ENCODE peak calls at places on chromosomes 3 and 15, in five cellular contexts. One of them, this sample, is unnamed.

GRCh38 chr3:46907960-46908293 is 30.4 kb downstream of the PTH1R start:
- DNase-seq in thoracic aorta: no peak
- DNase-seq in neural progenitor cell: no peak
- DNase-seq in lung: no peak
- DNase-seq in brain microvascular endothelial cell: no peak
- DNase-seq in this sample: no peak

GRCh38 chr3:39590776-39591175 is 123.3 kb downstream of the MOBP start:
- DNase-seq in thoracic aorta: no peak
- DNase-seq in neural progenitor cell: no peak
- DNase-seq in lung: no peak
- DNase-seq in brain microvascular endothelial cell: no peak
- DNase-seq in this sample: no peak

GRCh38 chr15:22265056-22265945 is 185.0 kb downstream of the OR4M2 start:
- DNase-seq in thoracic aorta: no peak
- DNase-seq in neural progenitor cell: no peak
- DNase-seq in lung: no peak
- DNase-seq in brain microvascular endothelial cell: no peak
- DNase-seq in this sample: no peak

GRCh38 chr15:53974121-53974520 is 4.1 kb upstream of the UNC13C start:
- DNase-seq in thoracic aorta: no peak
- DNase-seq in neural progenitor cell: no peak
- DNase-seq in lung: no peak
- DNase-seq in brain microvascular endothelial cell: no peak
- DNase-seq in this sample: no peak

GRCh38 chr3:107753494-107753893 is 230.7 kb downstream of the BBX start:
- DNase-seq in thoracic aorta: no peak
- DNase-seq in neural progenitor cell: peak; percentile 61
- DNase-seq in lung: no peak
- DNase-seq in brain microvascular endothelial cell: peak; percentile 51
- DNase-seq in this sample: no peak

GRCh38 chr3:174949523-174949922 is 90.4 kb downstream of the NAALADL2 start:
- DNase-seq in thoracic aorta: peak; percentile 9
- DNase-seq in neural progenitor cell: no peak
- DNase-seq in lung: no peak
- DNase-seq in brain microvascular endothelial cell: peak; percentile 95
- DNase-seq in this sample: peak; percentile 77

GRCh38 chr3:45026038-45026437 is at the start of gene CLEC3B:
- DNase-seq in thoracic aorta: no peak
- DNase-seq in neural progenitor cell: no peak
- DNase-seq in lung: peak; percentile 61
- DNase-seq in brain microvascular endothelial cell: peak; percentile 47
- DNase-seq in this sample: no peak

GRCh38 chr15:93428807-93429351 is 339.9 kb upstream of the RGMA start:
- DNase-seq in thoracic aorta: no peak
- DNase-seq in neural progenitor cell: no peak
- DNase-seq in lung: no peak
- DNase-seq in brain microvascular endothelial cell: no peak
- DNase-seq in this sample: no peak

GRCh38 chr15:51016615-51017014 is 78.1 kb downstream of the TNFAIP8L3 start:
- DNase-seq in thoracic aorta: no peak
- DNase-seq in neural progenitor cell: no peak
- DNase-seq in lung: no peak
- DNase-seq in brain microvascular endothelial cell: no peak
- DNase-seq in this sample: no peak

GRCh38 chr15:75921732-75922703 is 18.3 kb downstream of the FBXO22 start:
- DNase-seq in thoracic aorta: no peak
- DNase-seq in neural progenitor cell: peak; percentile 67
- DNase-seq in lung: peak; percentile 41
- DNase-seq in brain microvascular endothelial cell: peak; percentile 80
- DNase-seq in this sample: no peak

GRCh38 chr3:14467723-14468620 is 65.6 kb downstream of the SLC6A6 start:
- DNase-seq in thoracic aorta: no peak
- DNase-seq in neural progenitor cell: peak; percentile 59
- DNase-seq in lung: no peak
- DNase-seq in brain microvascular endothelial cell: peak; percentile 22
- DNase-seq in this sample: no peak

GRCh38 chr3:184145120-184145524 is 10.0 kb downstream of the EIF2B5 start:
- DNase-seq in thoracic aorta: no peak
- DNase-seq in neural progenitor cell: peak; percentile 65
- DNase-seq in lung: peak; percentile 55
- DNase-seq in brain microvascular endothelial cell: peak; percentile 24
- DNase-seq in this sample: no peak

DNA sequence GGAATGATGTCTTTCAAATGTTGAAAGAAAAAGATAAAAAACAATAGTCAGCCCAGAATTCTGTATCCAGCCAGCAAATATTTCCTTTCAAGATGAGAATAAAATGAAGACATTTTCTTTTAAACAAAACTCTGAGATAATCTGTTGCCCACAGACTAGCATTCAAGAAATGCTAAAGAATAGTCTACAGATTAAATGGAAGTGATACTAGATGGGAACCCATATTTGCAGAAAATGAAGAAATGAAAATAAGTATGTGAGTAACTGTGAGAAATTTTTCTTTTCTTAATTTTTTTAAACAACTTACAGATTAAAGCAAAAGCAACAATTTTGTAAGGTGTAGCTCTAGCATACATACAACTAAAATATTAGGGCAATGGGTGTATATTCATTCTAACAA is 469.8 kb downstream of the IGSF11 start:
- DNase-seq in thoracic aorta: no peak
- DNase-seq in neural progenitor cell: no peak
- DNase-seq in lung: no peak
- DNase-seq in brain microvascular endothelial cell: no peak
- DNase-seq in this sample: no peak
- H3K27ac ChIP-seq in thoracic aorta: no peak overlapping the region
- H3K27ac ChIP-seq in neural progenitor cell: no peak overlapping the region
- H3K27ac ChIP-seq in lung: no peak overlapping the region
- H3K27ac ChIP-seq in brain microvascular endothelial cell: no peak overlapping the region
- H3K27ac ChIP-seq in this sample: no peak overlapping the region

DNA sequence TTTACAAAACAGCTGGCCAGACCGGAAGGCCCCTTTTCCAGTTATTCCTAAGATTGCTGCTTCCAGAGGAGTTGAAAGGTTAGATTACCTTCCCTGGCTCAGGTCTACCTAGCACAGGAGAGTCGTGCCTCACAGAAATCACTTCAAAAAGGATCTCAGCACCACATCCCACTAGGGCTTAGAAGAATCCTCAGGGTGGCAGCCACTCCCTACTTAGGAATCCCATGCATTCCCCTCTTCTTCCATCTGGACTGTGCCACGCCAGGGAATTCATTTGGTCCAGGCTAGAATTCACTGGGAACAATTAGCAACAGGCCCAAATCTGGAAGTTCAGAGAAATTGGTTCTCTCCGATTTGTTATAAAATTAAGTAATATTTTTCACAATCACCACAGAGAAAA is 226.4 kb upstream of the IL12A start:
- DNase-seq in thoracic aorta: no peak
- DNase-seq in neural progenitor cell: peak; percentile 29
- DNase-seq in lung: no peak
- DNase-seq in brain microvascular endothelial cell: no peak
- DNase-seq in this sample: no peak
- H3K4me3 ChIP-seq in thoracic aorta: peak overlapping the region; percentile 91
- H3K4me3 ChIP-seq in neural progenitor cell: no peak overlapping the region
- H3K4me3 ChIP-seq in lung: peak overlapping the region; percentile 60
- H3K4me3 ChIP-seq in brain microvascular endothelial cell: no peak overlapping the region
- H3K4me3 ChIP-seq in this sample: peak overlapping the region; percentile 75

DNA sequence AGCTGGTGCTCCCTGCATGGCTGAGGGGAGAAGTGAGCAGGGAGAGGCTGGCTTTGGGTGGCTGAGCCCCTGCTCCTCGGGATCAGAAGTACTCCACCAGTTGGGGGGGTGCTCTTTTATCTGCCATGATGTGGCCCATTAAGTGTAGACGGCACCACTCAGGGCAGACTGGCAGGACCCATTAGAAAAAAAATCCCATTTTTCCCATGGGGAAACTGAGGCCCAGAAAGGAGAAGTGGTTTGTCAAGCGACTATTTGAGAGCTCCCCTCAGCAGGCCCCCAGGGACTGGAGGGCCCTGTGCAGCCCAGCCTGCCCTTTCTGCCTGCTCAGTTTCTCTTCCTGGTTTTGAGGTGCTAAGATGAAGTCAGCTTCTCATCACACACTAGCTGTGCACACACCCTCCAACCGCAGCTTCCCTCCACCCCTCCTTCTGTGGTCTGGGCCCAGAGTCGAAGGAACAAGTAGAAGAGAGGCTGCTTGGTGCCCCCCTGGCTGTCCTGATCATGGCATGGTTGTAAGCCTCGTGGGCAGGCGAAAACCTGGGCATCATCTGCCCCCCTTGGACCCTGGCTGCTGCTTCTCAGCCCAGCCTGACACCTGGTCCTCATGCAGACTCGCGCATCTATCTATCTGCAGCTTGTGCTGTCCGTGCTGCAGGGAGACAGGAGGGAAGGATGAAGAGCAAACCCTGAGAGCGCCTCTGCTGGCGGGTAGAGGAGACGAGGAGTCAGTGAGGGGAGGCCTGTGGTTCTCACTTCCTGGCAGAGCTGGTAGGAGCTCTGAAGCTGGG is 5.6 kb downstream of the CSK start:
- DNase-seq in thoracic aorta: no peak
- DNase-seq in neural progenitor cell: peak; percentile 80
- DNase-seq in lung: peak; percentile 78
- DNase-seq in brain microvascular endothelial cell: peak; percentile 86
- DNase-seq in this sample: peak; percentile 37
- H3K27ac ChIP-seq in thoracic aorta: peak overlapping the region; percentile 73
- H3K27ac ChIP-seq in neural progenitor cell: no peak overlapping the region
- H3K27ac ChIP-seq in lung: peak overlapping the region; percentile 14
- H3K27ac ChIP-seq in brain microvascular endothelial cell: peak overlapping the region; percentile 9
- H3K27ac ChIP-seq in this sample: peak overlapping the region; percentile 47

GRCh38 chr3:12807960-12808359 is 11.5 kb downstream of the CAND2 start:
- DNase-seq in thoracic aorta: no peak
- DNase-seq in neural progenitor cell: no peak
- DNase-seq in lung: no peak
- DNase-seq in brain microvascular endothelial cell: no peak
- DNase-seq in this sample: no peak

GRCh38 chr3:12809001-12809400 is 12.5 kb downstream of the CAND2 start:
- DNase-seq in thoracic aorta: no peak
- DNase-seq in neural progenitor cell: no peak
- DNase-seq in lung: no peak
- DNase-seq in brain microvascular endothelial cell: no peak
- DNase-seq in this sample: no peak

GRCh38 chr3:12808587-12808986 is 12.1 kb downstream of the CAND2 start:
- DNase-seq in thoracic aorta: no peak
- DNase-seq in neural progenitor cell: no peak
- DNase-seq in lung: no peak
- DNase-seq in brain microvascular endothelial cell: no peak
- DNase-seq in this sample: no peak

GRCh38 chr3:12810013-12810780 is 13.7 kb downstream of the CAND2 start:
- DNase-seq in thoracic aorta: peak; percentile 97
- DNase-seq in neural progenitor cell: peak; percentile 99
- DNase-seq in lung: peak; percentile 96
- DNase-seq in brain microvascular endothelial cell: peak; percentile 84
- DNase-seq in this sample: peak; percentile 66

GRCh38 chr3:12809435-12809834 is 13.0 kb downstream of the CAND2 start:
- DNase-seq in thoracic aorta: no peak
- DNase-seq in neural progenitor cell: no peak
- DNase-seq in lung: no peak
- DNase-seq in brain microvascular endothelial cell: no peak
- DNase-seq in this sample: no peak
- H3K4me3 ChIP-seq in thoracic aorta: peak overlapping the region; percentile 69
- H3K4me3 ChIP-seq in neural progenitor cell: peak overlapping the region; percentile 53
- H3K4me3 ChIP-seq in lung: no peak overlapping the region
- H3K4me3 ChIP-seq in brain microvascular endothelial cell: peak overlapping the region; percentile 58
- H3K4me3 ChIP-seq in this sample: no peak overlapping the region

GRCh38 chr15:90030376-90030775 is 29.3 kb downstream of the ZNF710 start:
- DNase-seq in thoracic aorta: no peak
- DNase-seq in neural progenitor cell: no peak
- DNase-seq in lung: no peak
- DNase-seq in brain microvascular endothelial cell: no peak
- DNase-seq in this sample: no peak

GRCh38 chr15:90033006-90033405 is 31.9 kb downstream of the ZNF710 start:
- DNase-seq in thoracic aorta: no peak
- DNase-seq in neural progenitor cell: no peak
- DNase-seq in lung: no peak
- DNase-seq in brain microvascular endothelial cell: no peak
- DNase-seq in this sample: no peak

GRCh38 chr15:90029024-90029423 is 27.9 kb downstream of the ZNF710 start:
- DNase-seq in thoracic aorta: no peak
- DNase-seq in neural progenitor cell: no peak
- DNase-seq in lung: no peak
- DNase-seq in brain microvascular endothelial cell: no peak
- DNase-seq in this sample: no peak

GRCh38 chr15:90033448-90033847 is 32.3 kb downstream of the ZNF710 start:
- DNase-seq in thoracic aorta: no peak
- DNase-seq in neural progenitor cell: no peak
- DNase-seq in lung: no peak
- DNase-seq in brain microvascular endothelial cell: no peak
- DNase-seq in this sample: no peak

DNA sequence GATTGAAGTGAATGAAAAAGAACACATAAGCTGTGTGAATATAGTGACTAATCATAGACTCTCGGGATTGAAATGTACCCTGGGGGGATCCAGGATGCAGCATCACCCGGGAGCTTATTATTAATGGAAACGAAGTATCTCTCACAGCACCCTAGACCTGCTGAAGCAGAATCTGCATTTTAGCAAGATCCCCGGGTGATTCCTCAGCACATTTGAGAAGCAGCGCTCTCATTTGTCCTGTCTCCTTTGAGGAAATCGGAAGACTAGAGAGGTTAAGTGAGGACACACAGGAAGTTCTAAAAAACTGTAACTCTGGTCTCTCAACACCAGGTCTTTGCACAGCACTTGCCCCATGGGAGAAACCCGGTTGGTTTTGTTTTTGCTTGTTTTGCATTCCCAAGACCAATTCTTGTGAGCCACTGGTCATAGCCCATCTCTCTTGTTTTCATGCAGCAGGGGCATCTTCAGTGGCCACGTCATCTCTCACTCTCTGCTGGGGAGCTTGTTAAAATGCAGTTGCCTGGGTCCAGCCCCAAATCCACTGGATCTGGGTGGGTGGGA is 30.2 kb downstream of the ZNF710 start:
- DNase-seq in thoracic aorta: no peak
- DNase-seq in neural progenitor cell: no peak
- DNase-seq in lung: no peak
- DNase-seq in brain microvascular endothelial cell: peak; percentile 38
- DNase-seq in this sample: no peak
- H3K27ac ChIP-seq in thoracic aorta: no peak overlapping the region
- H3K27ac ChIP-seq in neural progenitor cell: no peak overlapping the region
- H3K27ac ChIP-seq in lung: no peak overlapping the region
- H3K27ac ChIP-seq in brain microvascular endothelial cell: peak overlapping the region; percentile 46
- H3K27ac ChIP-seq in this sample: no peak overlapping the region

DNA sequence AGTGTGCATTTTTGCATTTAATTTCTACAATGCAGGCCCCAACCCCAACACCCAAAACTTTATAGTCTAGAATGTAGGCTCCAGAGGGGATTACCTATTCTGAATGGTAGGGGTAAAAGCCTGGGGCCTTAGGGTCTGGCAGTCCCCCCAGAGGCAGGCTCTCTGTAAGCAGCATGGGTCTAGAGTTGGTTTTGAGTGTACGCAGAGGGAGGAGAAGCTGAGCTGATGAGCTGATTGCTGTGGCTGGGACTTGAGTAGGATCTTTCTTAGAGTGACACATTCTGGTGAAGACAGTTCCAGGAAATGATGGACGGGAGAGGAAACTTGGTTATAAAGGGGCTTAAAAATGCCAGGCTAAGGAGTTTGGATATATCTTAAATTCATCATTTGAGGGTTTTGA is 2.1 kb downstream of the LPP start:
- DNase-seq in thoracic aorta: no peak
- DNase-seq in neural progenitor cell: no peak
- DNase-seq in lung: no peak
- DNase-seq in brain microvascular endothelial cell: no peak
- DNase-seq in this sample: no peak
- H3K4me3 ChIP-seq in thoracic aorta: peak overlapping the region; percentile 91
- H3K4me3 ChIP-seq in neural progenitor cell: no peak overlapping the region
- H3K4me3 ChIP-seq in lung: no peak overlapping the region
- H3K4me3 ChIP-seq in brain microvascular endothelial cell: no peak overlapping the region
- H3K4me3 ChIP-seq in this sample: peak overlapping the region; percentile 20

This sample was measured in AG04450.